ENCODE peak calls at places on chromosomes 1 and 21, in seven cellular contexts. Y is nephron progenitor cell, S is cardiac fibroblast, C is iris pigment epithelial cell, O is Calu3, W is amygdala, A is EL. X is an unnamed sample.

GRCh38 chr1:163055005-163055404 is 14.2 kb upstream of the RGS4 start:
- DNase-seq in C (peak), A (no peak), Y (no peak), S (no peak), W (no peak), O (no peak), X (peak)

GRCh38 chr1:242523282-242523967 is 1.1 kb downstream of the PLD5 start:
- DNase-seq in W (peak), A (no peak), O (no peak), S (no peak), C (no peak), Y (no peak), X (no peak)

GRCh38 chr1:22204989-22205913 is 62.4 kb upstream of the WNT4 start:
- DNase-seq in W (no peak), S (peak), Y (no peak), A (peak), O (no peak), C (no peak), X (no peak)

GRCh38 chr21:45637883-45638282 is 5.6 kb upstream of the PCBP3 start:
- DNase-seq in O (no peak), S (no peak), C (no peak), Y (no peak), A (no peak), W (no peak), X (no peak)

GRCh38 chr1:91813813-91814212 is 72.1 kb downstream of the TGFBR3 start:
- DNase-seq in C (no peak), O (no peak), A (no peak), Y (no peak), S (no peak), W (no peak), X (no peak)

GRCh38 chr1:172172267-172172880 is 248.1 kb upstream of the C1orf105 start:
- DNase-seq in O (no peak), S (peak), W (no peak), C (peak), A (no peak), Y (no peak), X (peak)

GRCh38 chr1:61322769-61323168 is 240.4 kb downstream of the NFIA start:
- DNase-seq in C (no peak), S (peak), A (no peak), O (no peak), Y (no peak), W (no peak), X (no peak)

GRCh38 chr21:41715649-41716321 is 51.1 kb downstream of the RIPK4 start:
- DNase-seq in W (no peak), A (no peak), S (no peak), O (peak), Y (peak), C (no peak), X (no peak)

GRCh38 chr1:203359010-203359571 is 8.2 kb upstream of the FMOD start:
- DNase-seq in S (no peak), Y (no peak), C (peak), O (no peak), A (no peak), W (no peak), X (no peak)

X was measured in HCEC 1CT.